ENCODE peak calls at places on chromosome 6, in five cellular contexts. A is mesenchymal stem cell, I is PC-9, K is transverse colon, R is tibial artery. F is an unnamed sample.

GRCh38 chr6:140462495-140463311 is 1088.3 kb upstream of the CITED2 start:
- DNase-seq in R (no peak), I (peak; percentile 40), A (peak; percentile 57), K (peak; percentile 8), F (no peak)

GRCh38 chr6:147287869-147288271 is 83.7 kb downstream of the STXBP5 start:
- DNase-seq in K (no peak), A (peak; percentile 41), I (peak; percentile 22), R (no peak), F (peak; percentile 3)

GRCh38 chr6:20230720-20231119 is 18.5 kb upstream of the MBOAT1 start:
- DNase-seq in A (no peak), I (no peak), R (no peak), K (no peak), F (no peak)

GRCh38 chr6:30411515-30412207 is 66.7 kb downstream of the RPP21 start:
- DNase-seq in I (peak; percentile 55), K (peak; percentile 65), R (no peak), A (peak; percentile 59), F (peak; percentile 74)

GRCh38 chr6:44966449-44967091 is 361.6 kb upstream of the RUNX2 start:
- DNase-seq in I (no peak), A (peak; percentile 60), R (no peak), K (no peak), F (peak; percentile 25)

GRCh38 chr6:158564243-158565121 is 4.6 kb downstream of the TMEM181 start:
- DNase-seq in R (no peak), K (peak; percentile 26), I (no peak), A (no peak), F (no peak)

GRCh38 chr6:107132330-107132954 is 17.1 kb upstream of the BEND3 start:
- DNase-seq in I (peak; percentile 46), K (no peak), R (no peak), A (peak; percentile 33), F (peak; percentile 43)

GRCh38 chr6:9481292-9482029 is 933.4 kb downstream of the TFAP2A start:
- DNase-seq in I (no peak), K (no peak), A (peak; percentile 82), R (no peak), F (no peak)

GRCh38 chr6:38634518-38634917 is 5.2 kb downstream of the BTBD9 start:
- DNase-seq in K (no peak), R (no peak), A (no peak), I (no peak), F (no peak)

GRCh38 chr6:132096245-132096644 is 145.1 kb upstream of the CCN2 start:
- DNase-seq in I (no peak), K (no peak), R (no peak), A (no peak), F (no peak)

GRCh38 chr6:491233-491632 is 99.7 kb downstream of the IRF4 start:
- DNase-seq in A (no peak), R (no peak), I (no peak), K (no peak), F (no peak)

GRCh38 chr6:90753820-90754604 is 167.1 kb upstream of the MAP3K7 start:
- DNase-seq in K (no peak), I (no peak), R (no peak), A (no peak), F (no peak)

GRCh38 chr6:81265106-81265505 is 487.4 kb downstream of the TENT5A start:
- DNase-seq in I (peak; percentile 5), K (no peak), R (peak; percentile 71), A (peak; percentile 59), F (no peak)

GRCh38 chr6:92827104-92827503 is 592.3 kb downstream of the EPHA7 start:
- DNase-seq in I (no peak), R (no peak), A (no peak), K (no peak), F (no peak)

GRCh38 chr6:154738561-154738961 is 5.3 kb downstream of the SCAF8 start:
- DNase-seq in K (no peak), R (no peak), I (no peak), A (no peak), F (peak; percentile 27)

GRCh38 chr6:96460052-96460700 is 61.4 kb upstream of the UFL1 start:
- DNase-seq in A (no peak), I (no peak), K (no peak), R (no peak), F (no peak)

GRCh38 chr6:57006101-57006500 is 40.4 kb upstream of the KIAA1586 start:
- DNase-seq in A (no peak), K (no peak), I (no peak), R (no peak), F (no peak)

GRCh38 chr6:156752666-156753301 is 24.4 kb upstream of the ARID1B start:
- DNase-seq in I (no peak), R (no peak), A (no peak), K (peak; percentile 37), F (no peak)

GRCh38 chr6:102670756-102671155 is 1277.2 kb downstream of the GRIK2 start:
- DNase-seq in R (no peak), I (no peak), K (no peak), A (no peak), F (no peak)

GRCh38 chr6:1834641-1835516 is 225.2 kb downstream of the FOXC1 start:
- DNase-seq in K (no peak), R (no peak), I (no peak), A (no peak), F (no peak)

GRCh38 chr6:17725083-17725482 is 18.4 kb upstream of the NUP153 start:
- DNase-seq in A (peak; percentile 54), K (peak; percentile 21), R (no peak), I (peak; percentile 33), F (peak; percentile 93)

GRCh38 chr6:146200136-146200708 is 171.4 kb downstream of the GRM1 start:
- DNase-seq in R (no peak), K (no peak), A (no peak), I (no peak), F (peak; percentile 96)

GRCh38 chr6:121645100-121645745 is 209.8 kb downstream of the GJA1 start:
- DNase-seq in I (no peak), K (no peak), A (no peak), R (no peak), F (no peak)

GRCh38 chr6:154606457-154606856 is 96.0 kb upstream of the CNKSR3 start:
- DNase-seq in K (no peak), I (no peak), A (no peak), R (no peak), F (no peak)

GRCh38 chr6:110688661-110689268 is 126.5 kb downstream of the CDK19 start:
- DNase-seq in A (no peak), R (no peak), I (peak; percentile 68), K (peak; percentile 18), F (no peak)

DNA sequence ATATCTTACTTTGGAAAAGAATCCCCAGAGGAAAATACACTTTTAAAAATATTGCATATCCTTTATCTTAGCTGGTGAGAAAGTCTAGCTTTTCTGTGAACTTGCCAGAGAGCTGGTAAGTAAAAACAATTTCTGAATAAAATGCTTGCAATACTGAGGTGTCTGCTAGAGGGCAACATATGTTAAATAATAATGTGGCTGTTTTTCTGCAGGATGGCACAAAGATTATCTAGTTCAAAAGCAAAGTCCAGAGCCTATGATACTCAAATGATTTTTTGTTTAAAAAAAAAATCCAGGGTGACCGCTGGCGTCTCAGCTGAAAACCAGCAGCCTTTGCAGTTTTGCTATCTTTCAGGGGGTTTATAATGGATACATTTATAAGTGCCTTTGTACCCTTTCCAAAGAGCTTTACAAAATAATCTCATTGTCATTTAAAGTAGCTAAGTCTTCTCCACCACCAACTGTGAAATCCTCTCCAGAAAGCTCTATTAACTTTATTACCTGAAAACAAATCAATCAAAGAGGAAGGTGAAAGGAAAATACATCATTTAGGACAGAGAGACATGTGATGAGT is 194.9 kb downstream of the PHACTR1 start:
- DNase-seq in I (no peak), R (no peak), K (no peak), A (peak; percentile 40), F (peak; percentile 62)
- H3K4me3 ChIP-seq in I (no peak overlapping the region), R (no peak overlapping the region), K (no peak overlapping the region), A (no peak overlapping the region), F (no peak overlapping the region)

DNA sequence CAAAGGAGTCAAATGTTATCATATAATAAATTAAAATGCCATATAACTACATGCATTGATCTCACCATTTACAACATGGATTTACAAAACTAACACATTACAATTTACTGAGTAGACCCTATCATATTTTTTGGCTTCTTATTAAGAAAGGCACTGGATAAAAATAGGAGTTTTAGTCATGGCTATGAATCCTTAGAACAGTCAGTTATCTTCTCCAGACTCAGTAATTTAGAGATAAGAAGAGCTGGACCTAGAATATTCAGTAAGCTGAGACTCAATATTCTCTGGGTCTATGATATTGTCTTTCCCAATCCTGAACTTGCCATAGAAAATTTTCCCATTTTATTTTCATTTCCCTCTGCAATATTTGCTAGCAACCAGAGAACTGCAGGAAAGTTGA is 62.3 kb downstream of the ME1 start:
- DNase-seq in A (no peak), R (no peak), I (no peak), K (no peak), F (no peak)
- H3K4me3 ChIP-seq in A (no peak overlapping the region), R (no peak overlapping the region), I (no peak overlapping the region), K (no peak overlapping the region), F (no peak overlapping the region)

DNA sequence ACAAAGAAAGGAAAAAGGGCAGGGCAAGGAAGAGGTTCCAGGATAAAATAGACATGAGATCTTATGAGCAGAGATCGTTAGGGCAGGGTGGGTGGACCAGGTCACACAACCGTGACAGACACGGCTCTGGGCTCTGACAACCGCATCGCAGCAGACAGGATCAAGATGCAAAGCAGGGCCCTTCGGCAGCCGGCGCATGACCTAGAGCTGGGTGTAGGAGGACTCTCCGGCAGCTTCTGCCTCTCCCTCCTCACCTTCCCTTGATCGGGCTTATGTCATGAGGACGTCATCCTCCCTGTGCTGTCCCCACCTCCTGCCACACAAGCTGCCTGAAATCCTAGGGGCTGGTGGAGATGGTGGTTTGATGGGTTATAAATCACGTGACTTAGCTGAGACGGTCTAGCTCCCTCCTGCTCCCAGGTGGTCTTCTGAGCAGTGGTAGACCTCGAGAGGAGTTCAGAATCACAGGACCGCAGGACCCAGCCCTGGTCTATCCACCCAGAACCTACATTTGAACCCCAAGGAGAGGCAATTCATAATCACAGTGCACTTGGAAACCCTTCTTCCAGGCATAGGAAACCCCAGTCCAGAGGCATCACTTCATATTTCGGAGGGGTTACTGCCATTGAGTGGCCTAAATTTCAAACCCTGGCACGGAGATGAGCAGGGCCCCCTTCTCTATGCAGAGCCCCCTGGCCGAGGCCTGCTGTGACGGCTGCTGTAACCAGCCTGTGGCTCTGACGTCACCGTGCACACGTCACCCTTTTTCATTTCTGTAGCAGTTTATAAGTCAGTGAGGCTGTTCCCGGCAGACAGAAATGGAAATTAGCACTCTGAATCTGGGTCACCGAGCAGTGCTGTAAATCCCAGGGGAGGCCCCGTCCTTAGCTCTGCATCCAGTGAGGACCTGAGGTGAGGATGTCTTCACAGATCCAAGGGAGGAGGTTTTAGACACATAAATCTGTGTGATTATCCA is 8.7 kb upstream of the CCR6 start:
- DNase-seq in K (peak; percentile 67), A (no peak), I (no peak), R (no peak), F (no peak)
- H3K4me3 ChIP-seq in K (no peak overlapping the region), A (no peak overlapping the region), I (no peak overlapping the region), R (no peak overlapping the region), F (no peak overlapping the region)

GRCh38 chr6:11232968-11233626 is 629 bp upstream of the NEDD9 start:
- DNase-seq in K (peak; percentile 44), A (no peak), R (peak; percentile 65), I (no peak), F (no peak)

GRCh38 chr6:11235062-11235461 is 2.6 kb upstream of the NEDD9 start:
- DNase-seq in R (no peak), K (no peak), I (no peak), A (no peak), F (no peak)

GRCh38 chr6:11236351-11236750 is 3.9 kb upstream of the NEDD9 start:
- DNase-seq in R (no peak), I (no peak), A (peak; percentile 50), K (no peak), F (no peak)

GRCh38 chr6:11232177-11232967 is at the start of gene NEDD9:
- DNase-seq in R (peak; percentile 98), K (peak; percentile 99), A (peak; percentile 99), I (peak; percentile 96), F (peak; percentile 99)

GRCh38 chr6:11233936-11234573 is 1.6 kb upstream of the NEDD9 start:
- DNase-seq in A (no peak), R (no peak), I (peak; percentile 69), K (no peak), F (no peak)
- H3K4me3 ChIP-seq in A (no peak overlapping the region), R (no peak overlapping the region), I (no peak overlapping the region), K (no peak overlapping the region), F (no peak overlapping the region)

F was measured in A673.